ENCODE peak calls at places on chromosomes 11 and 22, in ten cellular contexts. H is H1, L is NB4, R is A549, I is SK-N-SH, U is HCT116, C is HepG2, N is WTC11, W is K562, D is GM12878. A is an unnamed sample.

GRCh38 chr22:45210577-45211431 is 29.9 kb downstream of the KIAA0930 start:
- DNase-seq in I (no peak), U (no peak), H (no peak), D (no peak), L (no peak), N (no peak), C (no peak), R (no peak), W (no peak), A (no peak)

GRCh38 chr22:37229012-37229804 is 14.9 kb downstream of the RAC2 start:
- DNase-seq in N (no peak), H (no peak), W (peak; percentile 38), U (peak; percentile 43), D (no peak), C (no peak), R (peak; percentile 47), L (peak; percentile 54), I (peak; percentile 56), A (peak; percentile 68)

GRCh38 chr22:39010946-39011625 is 3.0 kb upstream of the APOBEC3C start:
- DNase-seq in H (no peak), L (no peak), R (no peak), D (no peak), I (no peak), N (no peak), U (no peak), C (no peak), W (no peak), A (no peak)

GRCh38 chr11:84313830-84314359 is 1027.7 kb upstream of the CCDC90B start:
- DNase-seq in U (no peak), H (no peak), D (no peak), I (no peak), C (no peak), N (no peak), R (no peak), L (no peak), W (no peak), A (no peak)

GRCh38 chr11:75022759-75023396 is 34.1 kb downstream of the NEU3 start:
- DNase-seq in W (peak; percentile 92), R (peak; percentile 86), C (peak; percentile 73), U (peak; percentile 60), H (peak; percentile 95), N (peak; percentile 91), L (peak; percentile 82), D (peak; percentile 45), I (peak; percentile 79), A (peak; percentile 83)

GRCh38 chr11:70244698-70245097 is 25.8 kb upstream of the PPFIA1 start:
- DNase-seq in D (no peak), H (no peak), C (no peak), N (no peak), U (no peak), L (no peak), I (no peak), R (peak; percentile 64), W (no peak), A (no peak)

GRCh38 chr22:19942886-19943664 is 1.5 kb upstream of the TXNRD2 start:
- DNase-seq in N (no peak), D (no peak), I (no peak), W (peak; percentile 74), H (no peak), R (no peak), L (peak; percentile 80), U (no peak), C (peak; percentile 64), A (peak; percentile 72)

GRCh38 chr11:18368236-18368635 is 26.1 kb upstream of the LDHA start:
- DNase-seq in L (no peak), H (no peak), W (no peak), U (no peak), R (no peak), N (no peak), D (no peak), C (no peak), I (no peak), A (no peak)

GRCh38 chr22:45844949-45845613 is 131.9 kb downstream of the WNT7B start:
- DNase-seq in L (no peak), N (no peak), H (no peak), I (no peak), R (no peak), W (no peak), C (no peak), U (no peak), D (no peak), A (no peak)

GRCh38 chr11:117612111-117612510 is 184.9 kb downstream of the DSCAML1 start:
- DNase-seq in U (no peak), C (no peak), R (no peak), I (no peak), D (no peak), H (no peak), W (no peak), N (no peak), L (no peak), A (no peak)

GRCh38 chr11:68364581-68364980 is 52.2 kb downstream of the LRP5 start:
- DNase-seq in N (no peak), C (no peak), I (no peak), U (no peak), D (no peak), H (no peak), L (no peak), W (no peak), R (no peak), A (no peak)

GRCh38 chr11:1148752-1149180 is 9.0 kb upstream of the MUC5AC start:
- DNase-seq in N (no peak), C (no peak), R (no peak), I (no peak), D (no peak), L (no peak), U (no peak), H (no peak), W (no peak), A (no peak)

GRCh38 chr22:32020117-32020516 is 22.9 kb upstream of the SLC5A1 start:
- DNase-seq in R (no peak), C (peak; percentile 5), I (no peak), N (no peak), D (no peak), L (peak; percentile 67), U (peak; percentile 51), H (no peak), W (no peak), A (peak; percentile 16)

GRCh38 chr11:62592989-62593421 is 1.7 kb upstream of the TUT1 start:
- DNase-seq in N (no peak), C (no peak), I (no peak), H (no peak), W (no peak), U (no peak), R (no peak), L (no peak), D (no peak), A (no peak)

GRCh38 chr11:60782393-60783140 is 2.6 kb upstream of the MS4A10 start:
- DNase-seq in H (no peak), L (no peak), I (no peak), N (no peak), C (no peak), R (no peak), W (no peak), U (no peak), D (no peak), A (no peak)

GRCh38 chr11:20070459-20070858 is 89.8 kb downstream of the DBX1 start:
- DNase-seq in U (no peak), C (peak; percentile 15), D (no peak), R (no peak), L (no peak), H (no peak), I (no peak), N (no peak), W (no peak), A (no peak)

GRCh38 chr11:128188346-128189115 is 398.8 kb downstream of the ETS1 start:
- DNase-seq in N (no peak), L (no peak), I (no peak), D (no peak), R (no peak), U (no peak), H (no peak), C (no peak), W (no peak), A (no peak)
- TF ChIP-seq MAX in N (no peak), L (no peak), I (no peak), D (no peak), R (no peak), U (no peak), H (no peak), C (no peak), W (no peak), A (no peak)

GRCh38 chr11:36713715-36714114 is 115.7 kb upstream of the RAG2 start:
- DNase-seq in C (no peak), U (no peak), D (no peak), L (no peak), W (no peak), N (no peak), R (no peak), I (no peak), H (no peak), A (no peak)

GRCh38 chr11:36711104-36711825 is 113.2 kb upstream of the RAG2 start:
- DNase-seq in I (no peak), N (no peak), L (no peak), C (peak; percentile 1), U (no peak), W (peak; percentile 3), R (peak; percentile 6), H (no peak), D (no peak), A (no peak)
- TF ChIP-seq MAX in I (no peak), N (no peak), L (no peak), C (no peak), U (no peak), W (no peak), R (no peak), H (no peak), D (no peak), A (no peak)

GRCh38 chr11:34647131-34647530 is 26.2 kb downstream of the EHF start:
- DNase-seq in I (no peak), D (no peak), H (no peak), R (no peak), C (no peak), U (no peak), W (no peak), L (no peak), N (no peak), A (no peak)
- TF ChIP-seq MAX in I (no peak), D (no peak), H (no peak), R (no peak), C (no peak), U (no peak), W (no peak), L (no peak), N (no peak), A (no peak)

GRCh38 chr11:133907216-133907615 is 49.6 kb downstream of the IGSF9B start:
- DNase-seq in D (no peak), I (no peak), U (no peak), R (no peak), C (no peak), N (no peak), L (no peak), W (no peak), H (no peak), A (no peak)

GRCh38 chr11:133906746-133907145 is 50.0 kb downstream of the IGSF9B start:
- DNase-seq in D (no peak), U (no peak), R (no peak), C (no peak), L (no peak), I (no peak), N (no peak), W (no peak), H (no peak), A (no peak)

GRCh38 chr11:133906241-133906640 is 50.5 kb downstream of the IGSF9B start:
- DNase-seq in D (no peak), H (no peak), R (no peak), W (no peak), N (no peak), U (no peak), C (no peak), L (no peak), I (no peak), A (no peak)

GRCh38 chr11:133904818-133905515 is 51.8 kb downstream of the IGSF9B start:
- DNase-seq in R (no peak), L (no peak), N (no peak), W (no peak), D (no peak), C (no peak), H (no peak), U (no peak), I (no peak), A (no peak)

GRCh38 chr11:133905677-133906156 is 51.1 kb downstream of the IGSF9B start:
- DNase-seq in R (no peak), N (no peak), H (no peak), I (no peak), U (no peak), D (no peak), C (no peak), L (peak; percentile 25), W (no peak), A (no peak)
- TF ChIP-seq MAX in R (no peak), N (no peak), H (no peak), I (no peak), U (no peak), D (no peak), C (no peak), L (no peak), W (no peak), A (no peak)